ENCODE peak calls at places on chromosomes 1 and 21, in eight cellular contexts. One of them, this sample, is unnamed.

GRCh38 chr1:1550591-1551432 is 10.4 kb upstream of the TMEM240 start:
- DNase-seq in hepatocyte: no peak
- DNase-seq in SK-N-SH: peak; percentile 62
- DNase-seq in neural progenitor cell: peak; percentile 28
- DNase-seq in PC-3: peak; percentile 34
- DNase-seq in HCT116: no peak
- DNase-seq in GM23248: peak; percentile 78
- DNase-seq in MM.1S: no peak
- DNase-seq in this sample: no peak

GRCh38 chr1:165403835-165404482 is 41.0 kb downstream of the RXRG start:
- DNase-seq in hepatocyte: peak; percentile 57
- DNase-seq in SK-N-SH: peak; percentile 55
- DNase-seq in neural progenitor cell: peak; percentile 74
- DNase-seq in HCT116: peak; percentile 24
- DNase-seq in GM23248: peak; percentile 36
- DNase-seq in MM.1S: peak; percentile 76
- DNase-seq in PC-3: peak; percentile 68
- DNase-seq in this sample: peak; percentile 22

GRCh38 chr1:1756661-1757421 is 21.4 kb downstream of the NADK start:
- DNase-seq in neural progenitor cell: no peak
- DNase-seq in PC-3: peak; percentile 1
- DNase-seq in MM.1S: no peak
- DNase-seq in HCT116: no peak
- DNase-seq in GM23248: no peak
- DNase-seq in hepatocyte: no peak
- DNase-seq in SK-N-SH: no peak
- DNase-seq in this sample: no peak

GRCh38 chr1:67170751-67171573 is 4.7 kb downstream of the IL23R start:
- DNase-seq in GM23248: no peak
- DNase-seq in SK-N-SH: no peak
- DNase-seq in neural progenitor cell: no peak
- DNase-seq in HCT116: no peak
- DNase-seq in hepatocyte: no peak
- DNase-seq in MM.1S: no peak
- DNase-seq in PC-3: no peak
- DNase-seq in this sample: no peak

GRCh38 chr1:160884579-160884978 is 401 bp downstream of the ITLN1 start:
- DNase-seq in MM.1S: peak; percentile 46
- DNase-seq in HCT116: peak; percentile 6
- DNase-seq in SK-N-SH: peak; percentile 35
- DNase-seq in PC-3: peak; percentile 40
- DNase-seq in neural progenitor cell: peak; percentile 12
- DNase-seq in hepatocyte: no peak
- DNase-seq in GM23248: no peak
- DNase-seq in this sample: peak; percentile 44

GRCh38 chr21:32886339-32886738 is 114.8 kb upstream of the PAXBP1 start:
- DNase-seq in MM.1S: peak; percentile 82
- DNase-seq in neural progenitor cell: no peak
- DNase-seq in hepatocyte: no peak
- DNase-seq in HCT116: no peak
- DNase-seq in SK-N-SH: no peak
- DNase-seq in PC-3: peak; percentile 9
- DNase-seq in GM23248: no peak
- DNase-seq in this sample: no peak

GRCh38 chr1:210908257-210908656 is 225.7 kb downstream of the KCNH1 start:
- DNase-seq in hepatocyte: no peak
- DNase-seq in MM.1S: no peak
- DNase-seq in HCT116: no peak
- DNase-seq in neural progenitor cell: no peak
- DNase-seq in SK-N-SH: no peak
- DNase-seq in GM23248: no peak
- DNase-seq in PC-3: no peak
- DNase-seq in this sample: no peak

GRCh38 chr1:11982010-11982392 is 1.8 kb downstream of the MFN2 start:
- DNase-seq in hepatocyte: no peak
- DNase-seq in HCT116: peak; percentile 34
- DNase-seq in MM.1S: no peak
- DNase-seq in GM23248: peak; percentile 68
- DNase-seq in SK-N-SH: no peak
- DNase-seq in PC-3: no peak
- DNase-seq in neural progenitor cell: peak; percentile 15
- DNase-seq in this sample: no peak

GRCh38 chr21:15843766-15844165 is 114.0 kb downstream of the USP25 start:
- DNase-seq in PC-3: no peak
- DNase-seq in hepatocyte: no peak
- DNase-seq in SK-N-SH: no peak
- DNase-seq in neural progenitor cell: no peak
- DNase-seq in MM.1S: no peak
- DNase-seq in HCT116: no peak
- DNase-seq in GM23248: no peak
- DNase-seq in this sample: no peak

GRCh38 chr1:106571109-106571508 is 485.4 kb upstream of the PRMT6 start:
- DNase-seq in neural progenitor cell: no peak
- DNase-seq in PC-3: no peak
- DNase-seq in hepatocyte: no peak
- DNase-seq in MM.1S: no peak
- DNase-seq in GM23248: no peak
- DNase-seq in HCT116: no peak
- DNase-seq in SK-N-SH: no peak
- DNase-seq in this sample: no peak

GRCh38 chr1:12433323-12434053 is 184.5 kb downstream of the DHRS3 start:
- DNase-seq in HCT116: peak; percentile 22
- DNase-seq in MM.1S: no peak
- DNase-seq in PC-3: peak; percentile 3
- DNase-seq in SK-N-SH: peak; percentile 42
- DNase-seq in GM23248: no peak
- DNase-seq in hepatocyte: peak; percentile 68
- DNase-seq in neural progenitor cell: peak; percentile 72
- DNase-seq in this sample: no peak

GRCh38 chr1:185324118-185324517 is 7.1 kb upstream of the IVNS1ABP start:
- DNase-seq in hepatocyte: no peak
- DNase-seq in SK-N-SH: no peak
- DNase-seq in neural progenitor cell: no peak
- DNase-seq in PC-3: no peak
- DNase-seq in MM.1S: no peak
- DNase-seq in GM23248: no peak
- DNase-seq in HCT116: no peak
- DNase-seq in this sample: no peak

DNA sequence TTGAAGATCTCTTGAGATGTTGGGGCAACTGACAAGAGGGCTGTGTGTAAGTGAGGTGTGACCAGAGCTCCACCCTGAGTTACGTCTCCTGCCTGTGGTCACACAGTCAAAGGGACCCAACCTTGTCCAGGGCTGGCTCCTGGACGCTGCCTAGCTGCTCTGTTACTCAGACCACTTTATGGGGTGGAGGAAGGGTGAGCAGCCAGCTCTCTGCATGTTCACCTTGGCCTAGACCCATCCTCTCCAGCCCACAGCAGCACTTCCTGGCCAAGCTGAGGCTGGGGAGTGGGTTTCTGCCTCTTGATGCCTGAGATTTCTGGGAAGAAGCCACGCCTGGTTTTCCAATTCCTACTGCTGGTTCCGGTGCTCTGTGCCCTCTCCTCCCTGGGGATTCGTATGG is 24.6 kb downstream of the SLC2A1 start:
- DNase-seq in HCT116: no peak
- DNase-seq in MM.1S: no peak
- DNase-seq in PC-3: no peak
- DNase-seq in hepatocyte: no peak
- DNase-seq in GM23248: no peak
- DNase-seq in SK-N-SH: no peak
- DNase-seq in neural progenitor cell: no peak
- DNase-seq in this sample: no peak
- TF ChIP-seq EZH2phosphoT487 in HCT116: no peak
- TF ChIP-seq EZH2phosphoT487 in MM.1S: no peak
- TF ChIP-seq EZH2phosphoT487 in PC-3: no peak
- TF ChIP-seq EZH2phosphoT487 in hepatocyte: no peak
- TF ChIP-seq EZH2phosphoT487 in GM23248: no peak
- TF ChIP-seq EZH2phosphoT487 in SK-N-SH: no peak
- TF ChIP-seq EZH2phosphoT487 in neural progenitor cell: no peak
- TF ChIP-seq EZH2phosphoT487 in this sample: no peak

GRCh38 chr21:41957991-41958766 is 4.4 kb upstream of the C2CD2 start:
- DNase-seq in GM23248: peak; percentile 81
- DNase-seq in MM.1S: no peak
- DNase-seq in PC-3: peak; percentile 99
- DNase-seq in neural progenitor cell: no peak
- DNase-seq in SK-N-SH: no peak
- DNase-seq in HCT116: peak; percentile 61
- DNase-seq in hepatocyte: peak; percentile 63
- DNase-seq in this sample: no peak

GRCh38 chr21:41960386-41960785 is 6.6 kb upstream of the C2CD2 start:
- DNase-seq in SK-N-SH: no peak
- DNase-seq in MM.1S: no peak
- DNase-seq in GM23248: no peak
- DNase-seq in neural progenitor cell: no peak
- DNase-seq in PC-3: no peak
- DNase-seq in HCT116: no peak
- DNase-seq in hepatocyte: no peak
- DNase-seq in this sample: no peak

GRCh38 chr21:41961282-41961701 is 7.5 kb upstream of the C2CD2 start:
- DNase-seq in GM23248: peak; percentile 55
- DNase-seq in SK-N-SH: no peak
- DNase-seq in hepatocyte: no peak
- DNase-seq in neural progenitor cell: no peak
- DNase-seq in MM.1S: no peak
- DNase-seq in PC-3: peak; percentile 99
- DNase-seq in HCT116: no peak
- DNase-seq in this sample: no peak

GRCh38 chr21:41956926-41957729 is 3.3 kb upstream of the C2CD2 start:
- DNase-seq in SK-N-SH: no peak
- DNase-seq in MM.1S: no peak
- DNase-seq in neural progenitor cell: no peak
- DNase-seq in PC-3: peak; percentile 83
- DNase-seq in HCT116: no peak
- DNase-seq in GM23248: peak; percentile 90
- DNase-seq in hepatocyte: no peak
- DNase-seq in this sample: no peak

GRCh38 chr21:41958886-41959563 is 5.2 kb upstream of the C2CD2 start:
- DNase-seq in neural progenitor cell: no peak
- DNase-seq in GM23248: peak; percentile 12
- DNase-seq in MM.1S: no peak
- DNase-seq in HCT116: no peak
- DNase-seq in PC-3: peak; percentile 94
- DNase-seq in hepatocyte: no peak
- DNase-seq in SK-N-SH: no peak
- DNase-seq in this sample: no peak
- H3K4me1 ChIP-seq in neural progenitor cell: peaks cover 18% of the 10 kb centered on the region
- H3K4me1 ChIP-seq in GM23248: peaks cover 22% of the 10 kb centered on the region
- H3K4me1 ChIP-seq in MM.1S: no peaks in the 10 kb centered on the region
- H3K4me1 ChIP-seq in HCT116: peaks cover 45% of the 10 kb centered on the region
- H3K4me1 ChIP-seq in PC-3: peaks cover 81% of the 10 kb centered on the region
- H3K4me1 ChIP-seq in hepatocyte: peaks cover 9% of the 10 kb centered on the region
- H3K4me1 ChIP-seq in SK-N-SH: peaks cover 9% of the 10 kb centered on the region
- H3K4me1 ChIP-seq in this sample: peaks cover 29% of the 10 kb centered on the region

DNA sequence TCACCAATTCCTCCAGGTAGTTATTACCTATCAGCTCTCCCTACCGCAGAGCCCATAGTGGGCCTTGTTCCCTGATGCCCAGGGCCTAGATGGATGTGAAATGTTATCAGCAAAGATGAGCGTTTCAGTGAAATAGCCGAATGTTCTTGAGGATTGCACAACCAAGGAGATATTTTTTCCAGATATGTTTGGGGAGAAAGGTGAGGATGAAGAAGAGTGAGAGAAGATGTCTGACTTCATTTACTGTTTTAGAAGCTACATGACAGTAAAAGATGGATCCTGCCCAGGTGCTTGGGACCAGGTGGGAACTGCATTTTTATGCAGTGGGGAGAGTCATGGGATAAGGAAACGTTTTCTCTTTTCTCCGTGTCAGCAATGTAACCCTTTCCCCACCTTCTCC is 231.7 kb upstream of the C1orf174 start:
- DNase-seq in MM.1S: no peak
- DNase-seq in SK-N-SH: no peak
- DNase-seq in neural progenitor cell: no peak
- DNase-seq in hepatocyte: no peak
- DNase-seq in PC-3: no peak
- DNase-seq in HCT116: no peak
- DNase-seq in GM23248: no peak
- DNase-seq in this sample: no peak
- H3K9me3 ChIP-seq in MM.1S: no peaks in the 10 kb centered on the region
- H3K9me3 ChIP-seq in SK-N-SH: no peaks in the 10 kb centered on the region
- H3K9me3 ChIP-seq in neural progenitor cell: no peaks in the 10 kb centered on the region
- H3K9me3 ChIP-seq in hepatocyte: no peaks in the 10 kb centered on the region
- H3K9me3 ChIP-seq in PC-3: no peaks in the 10 kb centered on the region
- H3K9me3 ChIP-seq in HCT116: no peaks in the 10 kb centered on the region
- H3K9me3 ChIP-seq in GM23248: no peaks in the 10 kb centered on the region
- H3K9me3 ChIP-seq in this sample: peaks cover 12% of the 10 kb centered on the region

GRCh38 chr1:22747735-22748073 is 37.1 kb downstream of the EPHB2 start:
- DNase-seq in hepatocyte: no peak
- DNase-seq in PC-3: no peak
- DNase-seq in MM.1S: no peak
- DNase-seq in neural progenitor cell: no peak
- DNase-seq in GM23248: no peak
- DNase-seq in HCT116: no peak
- DNase-seq in SK-N-SH: no peak
- DNase-seq in this sample: no peak

GRCh38 chr1:22745675-22746585 is 35.3 kb downstream of the EPHB2 start:
- DNase-seq in SK-N-SH: peak; percentile 69
- DNase-seq in neural progenitor cell: no peak
- DNase-seq in MM.1S: no peak
- DNase-seq in hepatocyte: peak; percentile 57
- DNase-seq in PC-3: peak; percentile 84
- DNase-seq in HCT116: no peak
- DNase-seq in GM23248: peak; percentile 80
- DNase-seq in this sample: no peak

GRCh38 chr1:22749919-22750670 is 39.5 kb downstream of the EPHB2 start:
- DNase-seq in SK-N-SH: no peak
- DNase-seq in hepatocyte: peak; percentile 84
- DNase-seq in GM23248: peak; percentile 95
- DNase-seq in HCT116: peak; percentile 54
- DNase-seq in MM.1S: no peak
- DNase-seq in neural progenitor cell: peak; percentile 57
- DNase-seq in PC-3: peak; percentile 89
- DNase-seq in this sample: peak; percentile 5

GRCh38 chr1:22749503-22749902 is 38.9 kb downstream of the EPHB2 start:
- DNase-seq in MM.1S: no peak
- DNase-seq in SK-N-SH: no peak
- DNase-seq in PC-3: no peak
- DNase-seq in hepatocyte: no peak
- DNase-seq in neural progenitor cell: no peak
- DNase-seq in HCT116: no peak
- DNase-seq in GM23248: no peak
- DNase-seq in this sample: no peak

DNA sequence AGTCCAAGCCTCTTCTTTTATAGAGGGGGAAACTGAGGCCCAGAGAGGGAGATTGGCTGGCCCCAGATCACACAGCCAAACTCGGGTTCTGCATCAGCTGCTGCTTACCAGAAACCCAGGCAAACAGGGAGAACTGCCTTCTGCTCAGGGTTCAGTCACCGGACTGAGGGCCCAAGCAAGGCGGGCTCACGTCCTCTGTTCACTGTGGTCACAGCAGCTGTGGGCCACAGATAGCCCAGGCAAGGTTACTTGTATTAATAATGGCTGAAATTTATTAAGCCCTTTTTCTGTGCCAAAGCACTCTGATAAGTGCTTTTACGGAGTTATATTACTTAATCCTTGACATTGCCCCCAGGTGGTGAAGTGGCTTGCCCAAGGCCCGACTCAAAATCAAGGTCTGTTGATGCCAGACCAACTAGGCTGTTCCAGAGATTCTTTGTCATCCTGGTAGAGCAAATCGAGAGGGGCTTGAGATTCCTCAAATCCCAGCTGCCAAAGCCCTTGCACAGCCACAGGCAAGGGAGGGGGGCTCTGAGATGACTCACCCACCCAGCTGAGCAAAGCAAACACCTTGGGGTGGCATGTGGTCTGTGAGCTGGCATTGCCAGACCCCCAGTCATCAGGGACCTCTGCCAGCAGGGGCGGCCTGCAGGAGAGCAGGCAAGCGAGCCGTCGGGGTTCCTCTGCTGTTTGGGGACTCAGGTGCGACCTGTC is 36.5 kb downstream of the EPHB2 start:
- DNase-seq in hepatocyte: no peak
- DNase-seq in SK-N-SH: no peak
- DNase-seq in MM.1S: no peak
- DNase-seq in PC-3: peak; percentile 95
- DNase-seq in GM23248: peak; percentile 69
- DNase-seq in neural progenitor cell: no peak
- DNase-seq in HCT116: no peak
- DNase-seq in this sample: no peak
- TF ChIP-seq EZH2phosphoT487 in hepatocyte: no peak
- TF ChIP-seq EZH2phosphoT487 in SK-N-SH: no peak
- TF ChIP-seq EZH2phosphoT487 in MM.1S: no peak
- TF ChIP-seq EZH2phosphoT487 in PC-3: no peak
- TF ChIP-seq EZH2phosphoT487 in GM23248: no peak
- TF ChIP-seq EZH2phosphoT487 in neural progenitor cell: no peak
- TF ChIP-seq EZH2phosphoT487 in HCT116: no peak
- TF ChIP-seq EZH2phosphoT487 in this sample: no peak

This sample was measured in OCI-LY7.